ENCODE peak calls at places on chromosomes 6 and 20, in nine cellular contexts. One of them, this sample, is unnamed.

GRCh38 chr6:27208042-27208441 is 39.5 kb upstream of the PRSS16 start:
- DNase-seq in hepatocyte: no peak
- DNase-seq in mammary epithelial cell: no peak
- DNase-seq in foreskin fibroblast: no peak
- DNase-seq in BJ: no peak
- DNase-seq in breast epithelium: no peak
- DNase-seq in cardiac fibroblast: no peak
- DNase-seq in heart left ventricle: no peak
- DNase-seq in CD8-positive, alpha-beta memory T cell: no peak
- DNase-seq in this sample: no peak

GRCh38 chr20:47974234-47974878 is 189.1 kb upstream of the SULF2 start:
- DNase-seq in mammary epithelial cell: no peak
- DNase-seq in heart left ventricle: no peak
- DNase-seq in cardiac fibroblast: no peak
- DNase-seq in foreskin fibroblast: no peak
- DNase-seq in hepatocyte: no peak
- DNase-seq in BJ: no peak
- DNase-seq in breast epithelium: no peak
- DNase-seq in CD8-positive, alpha-beta memory T cell: no peak
- DNase-seq in this sample: no peak

GRCh38 chr6:52515219-52515960 is 61.5 kb downstream of the TRAM2 start:
- DNase-seq in mammary epithelial cell: peak; percentile 53
- DNase-seq in hepatocyte: no peak
- DNase-seq in cardiac fibroblast: no peak
- DNase-seq in breast epithelium: no peak
- DNase-seq in foreskin fibroblast: no peak
- DNase-seq in BJ: no peak
- DNase-seq in CD8-positive, alpha-beta memory T cell: no peak
- DNase-seq in heart left ventricle: no peak
- DNase-seq in this sample: no peak

GRCh38 chr6:71400852-71401251 is 112.2 kb downstream of the OGFRL1 start:
- DNase-seq in foreskin fibroblast: no peak
- DNase-seq in hepatocyte: no peak
- DNase-seq in mammary epithelial cell: no peak
- DNase-seq in CD8-positive, alpha-beta memory T cell: no peak
- DNase-seq in BJ: no peak
- DNase-seq in heart left ventricle: no peak
- DNase-seq in cardiac fibroblast: peak; percentile 42
- DNase-seq in breast epithelium: no peak
- DNase-seq in this sample: no peak

GRCh38 chr20:56630086-56630493 is 984 bp downstream of the TFAP2C start:
- DNase-seq in CD8-positive, alpha-beta memory T cell: no peak
- DNase-seq in foreskin fibroblast: peak; percentile 95
- DNase-seq in mammary epithelial cell: peak; percentile 95
- DNase-seq in hepatocyte: peak; percentile 85
- DNase-seq in breast epithelium: peak; percentile 89
- DNase-seq in BJ: no peak
- DNase-seq in cardiac fibroblast: no peak
- DNase-seq in heart left ventricle: no peak
- DNase-seq in this sample: peak; percentile 94

GRCh38 chr6:88050140-88050818 is 2.6 kb downstream of the SPACA1 start:
- DNase-seq in foreskin fibroblast: peak; percentile 3
- DNase-seq in CD8-positive, alpha-beta memory T cell: no peak
- DNase-seq in heart left ventricle: no peak
- DNase-seq in hepatocyte: no peak
- DNase-seq in cardiac fibroblast: peak; percentile 64
- DNase-seq in mammary epithelial cell: no peak
- DNase-seq in breast epithelium: no peak
- DNase-seq in BJ: no peak
- DNase-seq in this sample: no peak

GRCh38 chr6:74932214-74932923 is 273.5 kb downstream of the COL12A1 start:
- DNase-seq in heart left ventricle: no peak
- DNase-seq in breast epithelium: no peak
- DNase-seq in CD8-positive, alpha-beta memory T cell: no peak
- DNase-seq in hepatocyte: peak; percentile 10
- DNase-seq in cardiac fibroblast: no peak
- DNase-seq in foreskin fibroblast: peak; percentile 37
- DNase-seq in mammary epithelial cell: no peak
- DNase-seq in BJ: no peak
- DNase-seq in this sample: no peak

GRCh38 chr6:3869632-3870527 is 20.7 kb downstream of the FAM50B start:
- DNase-seq in hepatocyte: peak; percentile 80
- DNase-seq in heart left ventricle: no peak
- DNase-seq in breast epithelium: no peak
- DNase-seq in BJ: no peak
- DNase-seq in cardiac fibroblast: no peak
- DNase-seq in foreskin fibroblast: no peak
- DNase-seq in mammary epithelial cell: no peak
- DNase-seq in CD8-positive, alpha-beta memory T cell: no peak
- DNase-seq in this sample: peak; percentile 69

GRCh38 chr6:113856011-113856551 is 1.1 kb upstream of the MARCKS start:
- DNase-seq in BJ: no peak
- DNase-seq in hepatocyte: peak; percentile 52
- DNase-seq in cardiac fibroblast: peak; percentile 67
- DNase-seq in foreskin fibroblast: peak; percentile 72
- DNase-seq in mammary epithelial cell: peak; percentile 60
- DNase-seq in breast epithelium: no peak
- DNase-seq in CD8-positive, alpha-beta memory T cell: no peak
- DNase-seq in heart left ventricle: no peak
- DNase-seq in this sample: no peak

DNA sequence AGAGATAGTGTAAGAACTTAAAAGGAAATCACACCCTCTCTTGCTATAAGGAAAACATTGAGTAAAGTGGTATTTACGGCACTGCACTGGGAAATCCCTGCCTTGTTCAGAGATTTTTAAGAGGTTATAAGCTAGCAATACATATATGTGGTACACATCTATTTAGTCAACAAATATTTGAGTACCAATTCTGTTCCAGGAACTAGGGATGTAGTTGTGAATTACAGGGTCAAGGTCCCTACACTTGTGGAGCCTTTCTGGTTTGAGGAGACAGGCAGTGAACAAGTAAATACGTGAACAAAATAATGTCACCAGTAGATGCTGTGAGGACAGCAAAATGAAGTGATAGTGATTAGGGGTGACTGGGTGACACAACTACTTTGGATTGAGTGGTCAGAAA is 1.8 kb downstream of the TM9SF4 start:
- DNase-seq in hepatocyte: no peak
- DNase-seq in mammary epithelial cell: no peak
- DNase-seq in heart left ventricle: no peak
- DNase-seq in breast epithelium: no peak
- DNase-seq in BJ: no peak
- DNase-seq in cardiac fibroblast: no peak
- DNase-seq in foreskin fibroblast: no peak
- DNase-seq in CD8-positive, alpha-beta memory T cell: no peak
- DNase-seq in this sample: no peak
- H3K4me3 ChIP-seq in hepatocyte: no peak overlapping the region
- H3K4me3 ChIP-seq in mammary epithelial cell: no peak overlapping the region
- H3K4me3 ChIP-seq in heart left ventricle: no peak overlapping the region
- H3K4me3 ChIP-seq in breast epithelium: no peak overlapping the region
- H3K4me3 ChIP-seq in BJ: no peak overlapping the region
- H3K4me3 ChIP-seq in cardiac fibroblast: no peak overlapping the region
- H3K4me3 ChIP-seq in foreskin fibroblast: no peak overlapping the region
- H3K4me3 ChIP-seq in CD8-positive, alpha-beta memory T cell: no peak overlapping the region
- H3K4me3 ChIP-seq in this sample: no peak overlapping the region

DNA sequence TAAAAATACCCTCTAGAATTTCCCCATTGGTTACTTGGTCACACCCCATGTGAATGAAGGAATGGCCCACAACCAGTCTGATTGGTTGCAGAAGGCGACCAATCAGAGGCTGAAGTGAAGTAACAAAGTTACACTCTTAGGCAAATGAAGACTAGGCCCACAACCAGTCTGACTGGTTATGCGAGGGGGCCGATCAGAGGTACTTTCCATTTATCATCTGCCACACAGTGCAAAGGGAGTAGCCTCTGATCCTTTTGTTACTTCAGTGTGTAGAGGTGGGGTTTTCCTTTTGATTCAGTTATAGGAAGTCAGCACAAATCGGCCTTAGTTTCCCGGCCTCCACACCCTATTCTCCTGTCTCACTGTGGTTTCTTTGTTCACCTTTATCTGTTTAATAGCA is 61.2 kb upstream of the SGK1 start:
- DNase-seq in BJ: no peak
- DNase-seq in mammary epithelial cell: peak; percentile 97
- DNase-seq in cardiac fibroblast: no peak
- DNase-seq in heart left ventricle: peak; percentile 27
- DNase-seq in CD8-positive, alpha-beta memory T cell: no peak
- DNase-seq in breast epithelium: peak; percentile 59
- DNase-seq in foreskin fibroblast: no peak
- DNase-seq in hepatocyte: peak; percentile 62
- DNase-seq in this sample: no peak
- H3K4me3 ChIP-seq in BJ: no peak overlapping the region
- H3K4me3 ChIP-seq in mammary epithelial cell: no peak overlapping the region
- H3K4me3 ChIP-seq in cardiac fibroblast: no peak overlapping the region
- H3K4me3 ChIP-seq in heart left ventricle: no peak overlapping the region
- H3K4me3 ChIP-seq in CD8-positive, alpha-beta memory T cell: no peak overlapping the region
- H3K4me3 ChIP-seq in breast epithelium: no peak overlapping the region
- H3K4me3 ChIP-seq in foreskin fibroblast: no peak overlapping the region
- H3K4me3 ChIP-seq in hepatocyte: no peak overlapping the region
- H3K4me3 ChIP-seq in this sample: no peak overlapping the region

GRCh38 chr20:2751347-2751867 is 49.0 kb downstream of the CPXM1 start:
- DNase-seq in breast epithelium: no peak
- DNase-seq in mammary epithelial cell: no peak
- DNase-seq in heart left ventricle: no peak
- DNase-seq in CD8-positive, alpha-beta memory T cell: no peak
- DNase-seq in hepatocyte: no peak
- DNase-seq in foreskin fibroblast: no peak
- DNase-seq in cardiac fibroblast: no peak
- DNase-seq in BJ: no peak
- DNase-seq in this sample: no peak
- H3K4me3 ChIP-seq in breast epithelium: peak overlapping the region; percentile 68
- H3K4me3 ChIP-seq in mammary epithelial cell: no peak overlapping the region
- H3K4me3 ChIP-seq in heart left ventricle: peak overlapping the region; percentile 62
- H3K4me3 ChIP-seq in CD8-positive, alpha-beta memory T cell: peak overlapping the region; percentile 18
- H3K4me3 ChIP-seq in hepatocyte: peak overlapping the region; percentile 30
- H3K4me3 ChIP-seq in foreskin fibroblast: peak overlapping the region; percentile 35
- H3K4me3 ChIP-seq in cardiac fibroblast: peak overlapping the region; percentile 32
- H3K4me3 ChIP-seq in BJ: peak overlapping the region; percentile 23
- H3K4me3 ChIP-seq in this sample: no peak overlapping the region

GRCh38 chr6:26017567-26017966 is 55.0 kb downstream of the TRIM38 start:
- DNase-seq in BJ: no peak
- DNase-seq in breast epithelium: peak; percentile 83
- DNase-seq in mammary epithelial cell: peak; percentile 90
- DNase-seq in heart left ventricle: peak; percentile 82
- DNase-seq in foreskin fibroblast: peak; percentile 95
- DNase-seq in CD8-positive, alpha-beta memory T cell: peak; percentile 66
- DNase-seq in hepatocyte: no peak
- DNase-seq in cardiac fibroblast: peak; percentile 94
- DNase-seq in this sample: peak; percentile 66

GRCh38 chr6:26020291-26020982 is 57.8 kb downstream of the TRIM38 start:
- DNase-seq in cardiac fibroblast: peak; percentile 96
- DNase-seq in CD8-positive, alpha-beta memory T cell: peak; percentile 88
- DNase-seq in foreskin fibroblast: peak; percentile 94
- DNase-seq in BJ: peak; percentile 70
- DNase-seq in mammary epithelial cell: peak; percentile 79
- DNase-seq in heart left ventricle: peak; percentile 81
- DNase-seq in hepatocyte: peak; percentile 84
- DNase-seq in breast epithelium: peak; percentile 79
- DNase-seq in this sample: peak; percentile 86

GRCh38 chr6:26020983-26021349 is 58.4 kb downstream of the TRIM38 start:
- DNase-seq in BJ: no peak
- DNase-seq in mammary epithelial cell: peak; percentile 54
- DNase-seq in breast epithelium: peak; percentile 60
- DNase-seq in heart left ventricle: peak; percentile 48
- DNase-seq in hepatocyte: peak; percentile 65
- DNase-seq in foreskin fibroblast: peak; percentile 85
- DNase-seq in CD8-positive, alpha-beta memory T cell: no peak
- DNase-seq in cardiac fibroblast: peak; percentile 79
- DNase-seq in this sample: peak; percentile 92

GRCh38 chr6:26019261-26019845 is 56.8 kb downstream of the TRIM38 start:
- DNase-seq in heart left ventricle: no peak
- DNase-seq in breast epithelium: no peak
- DNase-seq in CD8-positive, alpha-beta memory T cell: no peak
- DNase-seq in BJ: no peak
- DNase-seq in cardiac fibroblast: no peak
- DNase-seq in foreskin fibroblast: no peak
- DNase-seq in hepatocyte: no peak
- DNase-seq in mammary epithelial cell: no peak
- DNase-seq in this sample: no peak

DNA sequence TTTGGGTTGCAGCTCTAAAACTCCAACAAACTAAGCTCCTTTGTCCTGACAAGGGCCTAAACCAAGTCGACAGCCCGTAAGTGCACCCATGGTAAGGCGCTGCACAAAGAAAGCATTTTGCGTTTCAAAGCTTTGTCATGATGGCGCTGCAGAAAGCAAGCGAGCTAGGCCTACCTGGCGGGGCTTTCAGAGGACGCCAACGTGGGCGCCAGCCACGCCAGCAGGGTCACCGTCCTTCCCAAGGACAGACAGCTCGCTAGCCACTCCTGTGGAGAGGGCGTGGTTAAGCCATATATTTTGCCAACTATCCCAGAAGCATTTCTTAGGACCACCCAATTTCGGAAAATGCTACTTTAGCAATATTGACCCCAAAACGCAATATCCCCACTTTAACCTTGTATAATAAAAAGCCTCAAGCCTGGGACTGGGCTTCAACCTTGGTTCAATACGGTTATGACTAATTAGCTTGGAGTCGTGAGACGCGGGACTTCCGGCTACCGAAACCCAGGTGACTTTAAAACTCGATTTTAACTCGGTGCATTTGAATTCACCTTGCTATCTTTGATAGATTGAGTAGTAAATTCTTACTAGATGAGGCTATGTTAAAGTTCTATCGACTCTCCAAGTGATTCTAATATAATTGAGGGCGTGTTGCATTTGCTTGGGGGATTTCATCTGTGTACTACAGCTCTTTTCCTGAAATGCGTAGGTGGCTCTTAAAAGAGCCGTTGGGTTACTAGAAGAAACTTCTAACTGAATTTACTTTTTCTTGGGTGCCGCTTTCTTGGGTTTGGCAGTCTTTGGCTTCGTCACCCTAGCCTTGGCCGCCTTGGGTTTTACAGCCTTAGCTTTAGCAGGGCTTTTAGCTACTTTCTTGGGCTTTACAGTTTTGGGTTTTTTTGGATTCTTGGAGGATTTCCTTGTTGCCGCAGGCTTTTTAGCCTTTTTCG is 54.0 kb downstream of the TRIM38 start:
- DNase-seq in breast epithelium: no peak
- DNase-seq in heart left ventricle: peak; percentile 69
- DNase-seq in CD8-positive, alpha-beta memory T cell: no peak
- DNase-seq in cardiac fibroblast: peak; percentile 25
- DNase-seq in hepatocyte: no peak
- DNase-seq in foreskin fibroblast: peak; percentile 45
- DNase-seq in mammary epithelial cell: peak; percentile 46
- DNase-seq in BJ: no peak
- DNase-seq in this sample: no peak
- H3K4me3 ChIP-seq in breast epithelium: peak overlapping the region; percentile 66
- H3K4me3 ChIP-seq in heart left ventricle: peak overlapping the region; percentile 53
- H3K4me3 ChIP-seq in CD8-positive, alpha-beta memory T cell: peak overlapping the region; percentile 27
- H3K4me3 ChIP-seq in cardiac fibroblast: peak overlapping the region; percentile 54
- H3K4me3 ChIP-seq in hepatocyte: no peak overlapping the region
- H3K4me3 ChIP-seq in foreskin fibroblast: peak overlapping the region; percentile 45
- H3K4me3 ChIP-seq in mammary epithelial cell: peak overlapping the region; percentile 48
- H3K4me3 ChIP-seq in BJ: peak overlapping the region; percentile 26
- H3K4me3 ChIP-seq in this sample: no peak overlapping the region

This sample was measured in lower leg skin.